ENCODE peak calls at places on chromosomes 2 and 18, in five cellular contexts. A, M, R, V and I are unnamed samples. For H3K4me1, the result is how much of the 10 kb centered on the place peaks cover.

GRCh38 chr2:121888189-121888557 is 132.7 kb downstream of the TSN start:
- DNase-seq in A (no peak), V (no peak), M (no peak), R (no peak), I (no peak)

GRCh38 chr2:173059941-173060575 is 15.6 kb upstream of the MAP3K20 start:
- DNase-seq in A (no peak), R (no peak), V (no peak), M (no peak), I (no peak)

GRCh38 chr2:104790100-104790811 is 63.7 kb upstream of the POU3F3 start:
- DNase-seq in A (no peak), V (peak), M (no peak), R (peak), I (no peak)

GRCh38 chr2:225400060-225400511 is 576 bp downstream of the NYAP2 start:
- DNase-seq in M (no peak), V (no peak), R (no peak), A (no peak), I (no peak)

GRCh38 chr2:107025291-107025857 is 139.4 kb upstream of the ST6GAL2 start:
- DNase-seq in M (no peak), V (no peak), R (no peak), A (no peak), I (no peak)

GRCh38 chr2:135590594-135591290 is 59.5 kb downstream of the R3HDM1 start:
- DNase-seq in R (no peak), V (no peak), M (no peak), A (no peak), I (no peak)

GRCh38 chr2:189870396-189871089 is 86.3 kb downstream of the PMS1 start:
- DNase-seq in M (no peak), V (no peak), R (no peak), A (no peak), I (no peak)

GRCh38 chr2:160920791-160921303 is 239.4 kb upstream of the TANK start:
- DNase-seq in R (peak), V (peak), M (peak), A (no peak), I (no peak)

GRCh38 chr2:65786001-65786400 is 353.6 kb upstream of the SPRED2 start:
- DNase-seq in M (no peak), V (no peak), A (no peak), R (no peak), I (no peak)

GRCh38 chr2:141506116-141506515 is 624.7 kb downstream of the LRP1B start:
- DNase-seq in A (no peak), V (no peak), R (no peak), M (no peak), I (no peak)

GRCh38 chr2:69366-70344 is 23.4 kb upstream of the FAM110C start:
- DNase-seq in M (no peak), R (no peak), A (no peak), V (no peak), I (peak)

GRCh38 chr18:43563780-43564179 is 286.5 kb upstream of the SYT4 start:
- DNase-seq in M (no peak), V (peak), R (no peak), A (no peak), I (peak)

GRCh38 chr2:19127616-19128015 is 230.8 kb downstream of the OSR1 start:
- DNase-seq in R (no peak), A (no peak), V (no peak), M (no peak), I (no peak)

GRCh38 chr2:160253440-160254296 is 53.6 kb upstream of the ITGB6 start:
- DNase-seq in R (no peak), M (no peak), A (no peak), V (no peak), I (no peak)

GRCh38 chr18:75165926-75166325 is 43.0 kb downstream of the PTGR3 start:
- DNase-seq in R (no peak), M (no peak), A (no peak), V (no peak), I (no peak)

GRCh38 chr2:61470122-61470951 is 550 bp downstream of the USP34 start:
- DNase-seq in R (peak), M (peak), A (peak), V (peak), I (peak)

GRCh38 chr2:88959480-88960204 is 268.2 kb downstream of the RPIA start:
- DNase-seq in A (no peak), M (no peak), V (no peak), R (no peak), I (no peak)

GRCh38 chr2:32977228-32977758 is 30.5 kb downstream of the LTBP1 start:
- DNase-seq in V (peak), R (no peak), M (peak), A (no peak), I (peak)

GRCh38 chr2:44801289-44801675 is 140.2 kb upstream of the SIX3 start:
- DNase-seq in A (no peak), R (no peak), V (no peak), M (no peak), I (no peak)

GRCh38 chr18:34794346-34794745 is 84.2 kb downstream of the DTNA start:
- DNase-seq in R (no peak), A (no peak), M (no peak), V (no peak), I (no peak)

GRCh38 chr18:37544713-37545112 is 20.9 kb downstream of the CELF4 start:
- DNase-seq in V (no peak), R (no peak), A (no peak), M (no peak), I (no peak)

GRCh38 chr2:96819101-96819875 is 3.2 kb downstream of the CNNM3 start:
- DNase-seq in M (peak), A (peak), R (no peak), V (peak), I (peak)

GRCh38 chr2:178256382-178257053 is 62.2 kb downstream of the OSBPL6 start:
- DNase-seq in V (no peak), A (no peak), M (no peak), R (no peak), I (no peak)

GRCh38 chr2:206028101-206028500 is 57.9 kb downstream of the INO80D start:
- DNase-seq in A (no peak), M (no peak), R (no peak), V (no peak), I (no peak)

GRCh38 chr18:34222396-34223163 is 2.1 kb downstream of the NOL4 start:
- DNase-seq in A (peak), M (peak), V (peak), R (no peak), I (no peak)

GRCh38 chr2:1707771-1708351 is 36.5 kb downstream of the PXDN start:
- DNase-seq in A (no peak), R (peak), V (peak), M (peak), I (peak)

GRCh38 chr2:24333019-24333540 is 27.3 kb downstream of the ITSN2 start:
- DNase-seq in M (no peak), R (no peak), A (no peak), V (no peak), I (no peak)
- H3K4me1 ChIP-seq in M (half or more), R (under half), A (half or more), V (under half), I (under half)

GRCh38 chr2:188032306-188032705 is 259.4 kb upstream of the GULP1 start:
- DNase-seq in A (no peak), M (no peak), R (no peak), V (no peak), I (no peak)
- H3K4me1 ChIP-seq in A (under half), M (under half), R (under half), V (under half), I (under half)

GRCh38 chr2:219247678-219248642 is 2.7 kb downstream of the STK16 start:
- DNase-seq in A (no peak), M (no peak), R (no peak), V (no peak), I (no peak)

GRCh38 chr2:219244789-219245147 is 476 bp downstream of the GLB1L start:
- DNase-seq in V (no peak), R (no peak), M (no peak), A (no peak), I (no peak)

GRCh38 chr2:219246559-219246958 is 1.3 kb downstream of the STK16 start:
- DNase-seq in A (no peak), R (no peak), V (no peak), M (no peak), I (no peak)

GRCh38 chr2:219245148-219245898 is at the start of the genes GLB1L and STK16:
- DNase-seq in V (peak), M (peak), A (peak), R (peak), I (peak)

GRCh38 chr2:219245899-219246230 is 586 bp downstream of the STK16 start:
- DNase-seq in M (no peak), A (no peak), R (no peak), V (no peak), I (no peak)
- H3K4me1 ChIP-seq in M (half or more), A (half or more), R (under half), V (under half), I (under half)

DNA sequence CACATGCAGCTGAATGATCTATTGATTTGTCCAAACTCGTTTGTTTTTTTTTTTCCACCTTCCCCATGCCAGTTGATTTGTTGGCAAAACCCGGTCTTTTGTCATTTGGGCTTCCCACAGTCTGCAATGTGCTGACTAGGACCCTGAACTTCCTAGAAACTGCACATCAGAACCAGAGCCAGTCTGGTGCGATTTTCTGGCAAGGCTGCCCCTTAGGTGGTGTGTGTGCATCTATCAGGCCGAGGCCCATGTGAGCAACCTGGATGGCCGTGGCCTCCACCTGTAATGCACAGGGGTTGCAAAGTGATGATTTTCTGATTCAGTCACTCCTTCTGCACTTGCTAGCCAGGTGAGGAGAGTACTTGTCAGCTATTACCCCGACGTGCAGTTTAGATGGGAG is 47.8 kb downstream of the NCK2 start:
- DNase-seq in A (no peak), R (no peak), M (no peak), V (no peak), I (no peak)
- H3K4me1 ChIP-seq in A (half or more), R (under half), M (half or more), V (under half), I (under half)

GRCh38 chr2:237692601-237693079 is 65.3 kb downstream of the LRRFIP1 start:
- DNase-seq in V (peak), R (no peak), A (peak), M (peak), I (peak)
- H3K4me1 ChIP-seq in V (under half), R (under half), A (half or more), M (half or more), I (under half)

GRCh38 chr2:231667096-231667427 is 41.3 kb upstream of the PTMA start:
- DNase-seq in V (no peak), M (no peak), R (no peak), A (no peak), I (no peak)
- H3K4me1 ChIP-seq in V (under half), M (half or more), R (under half), A (half or more), I (under half)

DNA sequence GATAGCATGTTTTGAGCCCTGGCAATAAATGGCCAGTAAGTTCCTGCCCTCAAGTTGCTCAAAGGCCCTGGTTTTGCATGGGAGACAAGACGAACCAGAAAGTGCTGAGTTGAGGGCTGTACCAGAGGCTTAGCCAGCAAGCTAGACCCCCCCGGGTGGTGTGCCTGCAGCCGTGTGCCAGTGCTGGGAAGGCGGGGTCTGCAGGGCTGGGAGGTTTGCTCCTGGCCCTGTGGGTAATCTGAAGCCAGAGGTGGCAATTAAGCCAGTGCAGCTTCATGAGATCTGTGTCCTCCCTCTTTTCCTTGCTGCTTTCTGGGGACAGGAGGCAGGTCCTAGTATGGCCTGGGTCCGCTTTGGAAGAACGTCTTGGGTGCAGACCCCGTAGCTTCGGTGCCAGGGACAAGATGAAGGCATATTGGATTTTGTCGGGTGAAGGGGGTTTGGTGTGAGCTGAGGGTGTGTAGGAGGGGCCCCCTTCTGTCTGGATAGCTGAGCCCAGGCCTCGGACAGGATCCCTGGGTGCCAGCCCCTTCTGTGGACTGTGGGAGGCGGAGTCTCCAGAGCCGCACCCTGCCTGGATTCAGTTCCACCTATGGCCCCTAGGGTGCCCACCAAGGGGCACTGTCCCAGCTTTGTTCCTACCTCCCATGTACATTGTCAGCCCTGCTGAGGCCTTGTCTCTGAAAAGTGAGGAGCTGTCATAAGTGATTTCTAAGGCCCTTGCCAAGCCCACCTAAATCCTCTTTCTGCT is 15.6 kb downstream of the ATOH8 start:
- DNase-seq in V (peak), M (no peak), R (no peak), A (no peak), I (peak)
- H3K4me1 ChIP-seq in V (half or more), M (half or more), R (under half), A (half or more), I (under half)

GRCh38 chr2:127081826-127082633 is 24.9 kb downstream of the BIN1 start:
- DNase-seq in V (no peak), A (no peak), R (no peak), M (no peak), I (no peak)
- H3K4me1 ChIP-seq in V (under half), A (half or more), R (under half), M (half or more), I (under half)

GRCh38 chr18:77062518-77063003 is 70.0 kb downstream of the MBP start:
- DNase-seq in A (no peak), R (no peak), M (no peak), V (no peak), I (no peak)
- H3K4me1 ChIP-seq in A (half or more), R (under half), M (half or more), V (under half), I (under half)

DNA sequence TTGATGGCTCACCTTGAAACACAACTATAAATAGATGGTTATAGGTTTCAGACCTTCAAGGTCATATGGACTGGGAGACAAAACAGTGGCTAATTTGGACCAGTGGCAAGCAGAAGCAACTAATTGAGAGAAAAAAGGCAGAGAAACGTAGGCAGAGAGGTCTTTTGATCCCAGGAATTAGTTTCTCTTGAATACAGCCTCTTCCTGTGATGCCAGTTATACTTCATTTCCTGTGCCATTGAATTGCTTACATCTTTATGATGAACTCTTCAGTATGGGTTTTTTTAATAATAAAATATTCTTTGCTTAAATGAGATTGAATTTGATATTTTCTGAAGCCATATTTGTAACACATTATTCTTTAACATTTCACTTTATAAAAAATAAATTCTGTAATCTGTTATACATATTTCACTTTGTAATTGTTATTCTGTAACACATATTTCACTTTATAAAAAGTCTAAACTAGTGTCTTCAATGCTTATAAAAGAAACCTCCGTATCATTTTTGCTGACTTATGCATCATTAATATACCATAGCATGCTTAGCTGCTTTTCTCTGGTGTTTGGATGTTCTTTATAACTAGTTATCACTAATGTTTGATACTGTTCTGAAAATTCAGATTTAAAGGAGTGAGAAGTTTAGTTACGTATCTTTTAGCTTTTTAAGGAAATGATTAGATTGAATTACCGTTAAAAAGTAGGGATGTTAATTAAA is 8.9 kb downstream of the VAPA start:
- DNase-seq in R (no peak), A (no peak), V (no peak), M (no peak), I (no peak)
- H3K4me1 ChIP-seq in R (under half), A (half or more), V (under half), M (half or more), I (half or more)